ENCODE peak calls at places on chromosome 16, in five cellular contexts. D is right atrium auricular region, U is breast epithelium, N is colonic mucosa, Y is A549. W is an unnamed sample.
A peak's percentile ranks its signal among the peaks of the same experiment; 100 is the strongest.

GRCh38 chr16:57023541-57024249 is 34.3 kb downstream of the NLRC5 start:
- DNase-seq in Y (no peak), N (no peak), U (no peak), D (no peak), W (no peak)

GRCh38 chr16:89049484-89050118 is 44.1 kb upstream of the ACSF3 start:
- DNase-seq in U (no peak), N (no peak), D (no peak), Y (no peak), W (no peak)

GRCh38 chr16:27774779-27775178 is 224.8 kb downstream of the KATNIP start:
- DNase-seq in D (no peak), Y (no peak), U (no peak), N (no peak), W (no peak)

GRCh38 chr16:12881771-12882170 is 19.6 kb upstream of the SHISA9 start:
- DNase-seq in U (no peak), Y (no peak), N (no peak), D (no peak), W (no peak)

GRCh38 chr16:23119570-23119969 is 29.7 kb downstream of the USP31 start:
- DNase-seq in U (no peak), D (no peak), N (no peak), Y (no peak), W (no peak)

GRCh38 chr16:6190756-6191155 is 1093.2 kb upstream of the EEF2KMT start:
- DNase-seq in D (no peak), U (no peak), Y (no peak), N (no peak), W (no peak)

GRCh38 chr16:89949121-89949742 is 677 bp downstream of the DEF8 start:
- DNase-seq in U (no peak), Y (no peak), D (no peak), N (no peak), W (no peak)

GRCh38 chr16:29844575-29845331 is 18.3 kb downstream of the CDIPT start:
- DNase-seq in D (peak; percentile 80), Y (no peak), U (no peak), N (no peak), W (no peak)

GRCh38 chr16:79089735-79090284 is 510.7 kb downstream of the MAF start:
- DNase-seq in Y (no peak), N (peak; percentile 38), D (no peak), U (no peak), W (no peak)

GRCh38 chr16:15970743-15971434 is 21.5 kb downstream of the ABCC1 start:
- DNase-seq in U (no peak), D (no peak), N (no peak), Y (no peak), W (no peak)

GRCh38 chr16:3904875-3905274 is 24.4 kb upstream of the CREBBP start:
- DNase-seq in N (no peak), D (no peak), Y (no peak), U (no peak), W (no peak)

GRCh38 chr16:89453662-89454321 is 36.6 kb downstream of the ANKRD11 start:
- DNase-seq in U (no peak), D (no peak), Y (peak; percentile 56), N (no peak), W (no peak)

GRCh38 chr16:17339764-17340541 is 130.8 kb downstream of the XYLT1 start:
- DNase-seq in U (no peak), D (no peak), N (no peak), Y (no peak), W (no peak)

GRCh38 chr16:16052916-16053315 is 103.5 kb downstream of the ABCC1 start:
- DNase-seq in N (no peak), D (no peak), Y (no peak), U (no peak), W (no peak)

DNA sequence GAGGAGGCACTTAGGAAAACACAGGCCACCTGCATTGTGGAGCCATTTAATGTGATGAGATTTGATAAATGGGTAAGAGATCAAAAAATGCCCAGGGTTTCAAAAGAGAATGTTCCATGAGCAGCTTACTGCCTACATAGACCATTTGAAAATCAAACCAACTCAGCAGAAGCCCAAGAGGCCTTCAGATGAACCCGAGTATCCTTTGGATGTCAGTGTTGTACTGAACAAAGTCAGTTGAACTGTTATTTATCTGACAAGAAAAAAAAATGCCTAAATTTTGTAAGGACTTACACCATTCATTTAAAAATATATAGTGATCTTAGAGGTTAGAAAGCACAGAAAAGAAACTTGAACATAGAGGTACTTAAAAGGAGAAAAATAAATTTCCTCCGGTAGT is 381.7 kb downstream of the ZFHX3 start:
- DNase-seq in N (no peak), D (no peak), U (no peak), Y (no peak), W (no peak)
- H3K4me3 ChIP-seq in N (no peak overlapping the region), D (no peak overlapping the region), U (no peak overlapping the region), Y (no peak overlapping the region), W (no peak overlapping the region)

DNA sequence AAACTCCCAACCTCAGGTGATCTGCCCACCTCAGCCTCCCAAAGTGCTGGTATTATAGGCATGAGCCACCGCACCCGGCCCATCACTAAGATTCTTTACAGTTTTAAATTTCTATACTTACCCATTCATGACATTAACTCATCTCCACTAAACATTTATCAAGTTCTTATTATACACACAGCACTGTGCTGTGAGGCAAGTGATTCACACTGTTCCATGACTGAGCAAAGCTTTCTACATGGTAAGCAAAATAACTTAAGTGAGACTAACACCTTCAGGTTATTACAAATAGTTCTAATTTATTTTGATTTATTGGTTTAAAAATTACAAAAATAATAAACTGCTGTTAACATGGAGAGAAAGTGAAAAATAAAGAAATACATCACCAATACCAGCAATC is 33.5 kb downstream of the MARVELD3 start:
- DNase-seq in D (no peak), Y (no peak), N (no peak), U (no peak), W (no peak)
- TF ChIP-seq CTCF in D (no peak), Y (no peak), N (no peak), U (no peak), W (no peak)

GRCh38 chr16:86508028-86508946 is 2.0 kb upstream of the FOXF1 start:
- DNase-seq in N (no peak), Y (no peak), U (no peak), D (no peak), W (no peak)
- H3K4me3 ChIP-seq in N (peak overlapping the region; percentile 52), Y (peak overlapping the region; percentile 46), U (peak overlapping the region; percentile 81), D (peak overlapping the region; percentile 63), W (peak overlapping the region; percentile 81)

DNA sequence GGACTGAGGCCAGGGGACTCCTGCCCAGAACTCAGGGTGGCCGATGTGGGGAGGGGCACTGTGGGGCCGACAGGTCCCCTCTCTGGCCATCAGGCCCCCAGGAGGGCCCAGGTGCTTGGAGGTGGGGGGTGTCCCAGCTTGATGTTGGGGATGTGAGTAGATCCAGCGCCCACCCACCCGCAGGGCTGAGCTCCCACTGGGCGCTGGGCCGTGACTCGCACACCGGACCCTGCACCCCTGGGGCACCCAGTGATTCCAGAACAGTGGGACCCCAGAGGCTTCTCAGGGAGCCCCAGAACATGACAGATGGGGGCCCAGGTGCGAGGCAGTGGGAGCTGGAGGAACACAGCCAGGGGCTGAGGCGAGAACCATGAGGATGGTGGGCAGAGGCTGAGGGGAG is 1.5 kb upstream of the SSTR5 start:
- DNase-seq in N (no peak), U (no peak), D (no peak), Y (no peak), W (no peak)
- TF ChIP-seq CTCF in N (no peak), U (no peak), D (no peak), Y (no peak), W (no peak)

GRCh38 chr16:19316846-19317245 is 31.3 kb downstream of the CLEC19A start:
- DNase-seq in U (no peak), Y (no peak), D (no peak), N (no peak), W (no peak)

GRCh38 chr16:19315889-19316288 is 30.4 kb downstream of the CLEC19A start:
- DNase-seq in U (no peak), D (no peak), N (no peak), Y (no peak), W (no peak)

GRCh38 chr16:19309178-19309577 is 23.6 kb downstream of the CLEC19A start:
- DNase-seq in U (no peak), Y (no peak), D (no peak), N (no peak), W (no peak)

DNA sequence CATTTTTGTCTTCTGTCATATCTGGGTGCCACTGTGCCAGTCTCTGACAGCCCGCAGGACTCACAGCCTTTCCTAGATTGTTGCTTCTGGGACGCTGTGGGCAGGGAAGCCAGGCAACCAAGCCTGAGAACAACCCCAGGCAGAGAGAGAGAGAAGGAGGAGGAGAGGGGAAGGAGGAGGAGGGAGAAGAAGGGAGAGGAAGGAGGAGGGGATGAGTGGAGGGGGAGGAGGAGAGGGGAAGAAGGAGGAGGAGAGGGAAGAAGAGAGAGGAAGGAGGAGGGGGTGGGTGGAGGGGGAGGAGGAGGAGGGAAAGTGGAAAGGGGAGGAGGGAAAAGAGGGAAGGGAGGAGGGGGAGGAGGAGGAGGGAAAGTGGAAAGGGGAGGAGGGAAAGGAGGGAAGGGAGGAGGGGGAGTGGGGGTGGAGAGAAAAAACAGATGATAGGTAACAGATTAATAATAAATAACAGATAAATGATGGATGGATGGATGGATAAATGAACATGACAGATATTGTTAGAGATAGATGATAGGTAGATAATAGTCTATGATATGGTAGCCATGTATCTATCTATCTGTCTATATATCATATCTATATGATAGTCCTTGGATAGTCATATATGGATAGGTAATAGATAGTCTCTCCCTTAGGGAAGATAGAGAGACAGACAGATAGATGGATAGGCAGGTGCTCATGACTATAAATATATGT is 29.3 kb downstream of the CLEC19A start:
- DNase-seq in U (no peak), N (no peak), Y (no peak), D (no peak), W (no peak)
- H3K4me3 ChIP-seq in U (no peak overlapping the region), N (no peak overlapping the region), Y (no peak overlapping the region), D (no peak overlapping the region), W (no peak overlapping the region)

DNA sequence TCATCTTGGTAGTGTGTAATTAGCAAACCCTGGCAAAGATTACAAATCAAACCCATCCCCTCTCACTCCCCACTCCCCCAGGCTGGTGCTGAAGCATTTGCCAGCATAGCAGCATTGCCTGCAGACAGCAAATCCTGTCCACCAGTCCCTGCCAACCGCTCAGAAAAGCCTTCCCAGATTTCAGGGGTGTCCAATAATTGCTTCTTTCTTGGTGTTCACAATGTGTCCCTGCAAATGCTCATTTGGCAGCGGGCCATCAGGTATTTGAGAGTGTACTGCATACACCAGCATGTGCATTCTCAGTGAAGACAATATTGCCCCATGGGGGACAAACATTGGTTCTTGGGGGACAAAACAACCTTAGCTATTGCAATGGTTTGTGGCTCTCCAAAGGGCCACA is 28.2 kb downstream of the ORC6 start:
- DNase-seq in N (no peak), D (no peak), U (no peak), Y (no peak), W (no peak)
- TF ChIP-seq CTCF in N (no peak), D (no peak), U (no peak), Y (no peak), W (no peak)